ENCODE peak calls at places on chromosomes 1 and 21, in five cellular contexts. S, O, P, T and Y are unnamed samples.
A peak's percentile ranks its signal among the peaks of the same experiment; 100 is the strongest.

GRCh38 chr1:1889847-1890505 is 911 bp downstream of the GNB1 start:
- DNase-seq in S (peak; percentile 56), O (no peak), P (peak; percentile 45), T (peak; percentile 41), Y (peak; percentile 97)

GRCh38 chr1:6507037-6507428 is 15.6 kb upstream of the PLEKHG5 start:
- DNase-seq in S (no peak), O (no peak), P (no peak), T (no peak), Y (no peak)

GRCh38 chr1:170247751-170248521 is 102.2 kb downstream of the NTMT2 start:
- DNase-seq in S (peak; percentile 29), O (no peak), P (peak; percentile 10), T (no peak), Y (peak; percentile 69)

GRCh38 chr1:160653620-160654016 is 6.8 kb upstream of the SLAMF1 start:
- DNase-seq in S (no peak), O (no peak), P (no peak), T (no peak), Y (no peak)

GRCh38 chr1:24540051-24540905 is 15.6 kb upstream of the NCMAP start:
- DNase-seq in S (no peak), O (no peak), P (no peak), T (no peak), Y (no peak)

GRCh38 chr1:9224664-9225410 is 9.7 kb upstream of the H6PD start:
- DNase-seq in S (no peak), O (no peak), P (no peak), T (no peak), Y (no peak)

GRCh38 chr1:117696567-117696966 is 90.7 kb downstream of the TENT5C start:
- DNase-seq in S (peak; percentile 86), O (no peak), P (no peak), T (no peak), Y (no peak)

GRCh38 chr1:115337633-115338456 is at the start of gene NGF:
- DNase-seq in S (peak; percentile 80), O (no peak), P (no peak), T (peak; percentile 31), Y (peak; percentile 99)

GRCh38 chr1:238123201-238123600 is 232.5 kb upstream of the ZP4 start:
- DNase-seq in S (no peak), O (no peak), P (no peak), T (no peak), Y (no peak)

GRCh38 chr1:87334351-87335174 is 5.9 kb downstream of the LMO4 start:
- DNase-seq in S (peak; percentile 39), O (no peak), P (peak; percentile 64), T (peak; percentile 24), Y (peak; percentile 69)

GRCh38 chr1:186882372-186883134 is 53.8 kb downstream of the PLA2G4A start:
- DNase-seq in S (peak; percentile 29), O (no peak), P (no peak), T (no peak), Y (no peak)

GRCh38 chr1:94737124-94737998 is 82.8 kb upstream of the SLC44A3 start:
- DNase-seq in S (peak; percentile 49), O (no peak), P (no peak), T (no peak), Y (no peak)

GRCh38 chr1:206809504-206810084 is 37.3 kb upstream of the IL10 start:
- DNase-seq in S (peak; percentile 35), O (peak; percentile 23), P (peak; percentile 84), T (peak; percentile 38), Y (peak; percentile 5)

GRCh38 chr1:151314137-151314875 is 12.9 kb downstream of the PI4KB start:
- DNase-seq in S (peak; percentile 88), O (no peak), P (no peak), T (peak; percentile 52), Y (peak; percentile 94)

GRCh38 chr1:240967070-240967724 is 355.2 kb upstream of the GREM2 start:
- DNase-seq in S (no peak), O (no peak), P (no peak), T (no peak), Y (no peak)

GRCh38 chr1:231091853-231092301 is 51.8 kb upstream of the FAM89A start:
- DNase-seq in S (no peak), O (peak; percentile 48), P (peak; percentile 36), T (peak; percentile 6), Y (peak; percentile 73)

GRCh38 chr21:31191553-31191952 is 152.5 kb downstream of the TIAM1 start:
- DNase-seq in S (no peak), O (no peak), P (no peak), T (no peak), Y (peak; percentile 60)

GRCh38 chr21:31196724-31197123 is 147.3 kb downstream of the TIAM1 start:
- DNase-seq in S (no peak), O (no peak), P (no peak), T (no peak), Y (no peak)

GRCh38 chr21:31193761-31194160 is 150.3 kb downstream of the TIAM1 start:
- DNase-seq in S (no peak), O (no peak), P (no peak), T (no peak), Y (no peak)

GRCh38 chr21:31195334-31196015 is 148.6 kb downstream of the TIAM1 start:
- DNase-seq in S (no peak), O (no peak), P (no peak), T (no peak), Y (no peak)

DNA sequence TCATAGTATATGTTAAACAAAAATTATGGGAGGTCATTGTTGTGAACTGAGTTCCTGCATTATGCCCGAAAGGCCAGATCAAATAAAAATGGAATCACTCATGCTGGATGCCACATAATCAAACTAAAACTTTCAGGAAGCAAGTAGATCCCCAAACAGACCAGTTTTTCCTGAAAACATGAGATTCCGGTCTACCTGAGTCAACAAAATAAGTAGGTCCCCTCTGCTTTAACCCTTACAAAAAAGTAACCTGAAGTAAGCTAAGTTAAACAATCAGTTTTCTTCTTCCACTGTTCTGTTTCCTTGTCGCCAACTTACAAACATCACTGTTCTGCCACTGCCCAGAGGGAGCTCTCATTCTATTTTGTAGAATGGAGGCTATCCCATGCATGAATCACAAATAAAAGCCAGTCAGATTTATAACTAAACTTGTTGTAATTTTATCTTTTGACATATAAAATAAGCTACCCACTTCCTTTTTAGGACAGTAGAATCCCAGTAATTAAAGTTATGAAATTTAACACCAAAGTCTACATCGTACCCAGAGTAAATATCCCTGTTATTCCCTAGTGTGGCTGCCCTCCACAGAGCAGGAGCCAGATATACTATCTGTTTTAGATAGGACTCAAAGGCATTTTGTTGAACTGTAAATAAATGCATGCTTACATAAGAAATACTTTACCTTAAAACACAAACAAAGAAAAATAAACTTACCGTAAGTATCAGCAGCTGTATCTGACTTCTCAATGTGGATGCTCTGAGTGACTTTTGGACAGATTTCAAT is 149.4 kb downstream of the TIAM1 start:
- DNase-seq in S (no peak), O (no peak), P (no peak), T (no peak), Y (no peak)
- H3K4me1 ChIP-seq in S (no peaks in the 10 kb centered on the region), O (peaks cover 2% of the 10 kb centered on the region), P (no peaks in the 10 kb centered on the region), T (no peaks in the 10 kb centered on the region), Y (peaks cover 8% of the 10 kb centered on the region)

GRCh38 chr1:84000196-84000885 is 1.4 kb upstream of the TTLL7 start:
- DNase-seq in S (no peak), O (no peak), P (no peak), T (no peak), Y (no peak)

GRCh38 chr1:83998205-83998598 is 730 bp downstream of the TTLL7 start:
- DNase-seq in S (peak; percentile 50), O (no peak), P (no peak), T (peak; percentile 4), Y (no peak)

GRCh38 chr1:83999316-83999819 is 436 bp upstream of the TTLL7 start:
- DNase-seq in S (peak; percentile 75), O (peak; percentile 80), P (peak; percentile 68), T (no peak), Y (peak; percentile 92)

GRCh38 chr1:83996621-83997020 is 2.3 kb downstream of the TTLL7 start:
- DNase-seq in S (peak; percentile 88), O (no peak), P (no peak), T (no peak), Y (peak; percentile 86)

DNA sequence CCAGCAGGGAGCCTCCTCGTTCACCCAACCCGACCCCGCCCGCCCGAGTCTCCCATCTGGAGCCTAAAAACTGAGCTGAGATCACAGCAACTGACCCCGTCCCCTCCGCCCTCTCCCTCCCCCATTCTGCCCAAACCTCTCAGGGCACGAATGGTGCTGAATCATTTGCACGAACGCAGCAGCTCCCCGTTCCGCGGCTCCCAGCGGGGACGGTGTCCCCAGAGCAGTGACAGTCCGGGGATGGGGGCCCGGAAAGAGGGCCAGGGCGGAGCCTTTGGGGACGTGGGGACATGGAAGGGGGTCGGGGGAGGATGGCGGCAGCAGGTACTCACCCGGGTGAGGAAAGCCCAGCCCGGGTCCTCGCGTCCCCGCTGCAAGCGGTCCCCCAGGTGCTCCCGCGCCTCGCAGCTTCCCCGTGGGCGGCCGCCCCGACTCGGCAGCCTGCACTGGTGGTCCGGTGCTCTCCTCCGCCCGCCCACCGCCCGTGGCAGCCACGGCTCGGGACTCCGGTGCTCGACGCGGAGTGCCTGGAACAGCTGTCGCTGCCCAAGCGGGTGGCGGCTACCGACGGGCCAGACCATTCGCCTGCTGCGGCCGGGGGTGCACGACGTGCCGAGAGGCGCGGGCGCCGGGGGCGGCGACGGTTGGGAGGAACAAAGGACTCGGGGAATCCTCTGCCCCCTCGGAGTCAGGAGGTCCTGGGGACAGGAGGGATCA is at the start of gene TTLL7:
- DNase-seq in S (peak; percentile 73), O (no peak), P (peak; percentile 57), T (peak; percentile 76), Y (peak; percentile 91)
- H2AFZ ChIP-seq in S (peak within 1 kb of the TSS; percentile 84), O (peak within 1 kb of the TSS; percentile 97), P (peak within 1 kb of the TSS; percentile 53), T (peak within 1 kb of the TSS; percentile 99), Y (peak within 1 kb of the TSS; percentile 88)

DNA sequence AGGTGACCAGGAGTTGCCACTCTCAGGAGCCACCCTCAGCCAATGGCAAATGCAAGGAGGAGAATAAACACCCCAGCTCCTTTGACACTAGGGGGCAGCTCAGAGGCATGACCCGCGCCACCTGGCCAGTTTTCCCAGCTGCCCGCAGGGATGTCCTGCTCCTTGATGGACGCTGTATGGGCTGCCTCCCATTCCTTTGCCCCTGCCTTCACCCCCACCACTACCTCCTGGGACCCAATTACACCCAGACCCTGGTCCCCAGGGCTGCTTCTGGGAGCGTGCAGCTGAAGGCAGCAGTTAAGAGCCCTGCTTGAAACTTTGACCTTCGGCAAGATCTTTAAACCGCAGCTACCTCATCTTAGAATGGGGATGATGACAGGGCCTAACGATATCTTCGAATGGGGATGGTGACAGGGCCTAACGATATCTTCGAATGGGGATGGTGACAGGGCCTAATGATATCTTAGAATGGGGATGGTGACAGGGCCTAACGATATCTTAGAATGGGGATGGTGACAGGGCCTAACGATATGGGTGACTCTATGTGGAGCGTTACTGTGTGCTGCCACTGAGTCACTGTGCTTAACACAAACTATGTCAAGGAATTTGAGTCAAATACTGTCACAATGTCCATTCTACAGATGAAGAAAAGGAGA is 163.0 kb upstream of the KAZN start:
- DNase-seq in S (no peak), O (no peak), P (no peak), T (no peak), Y (no peak)
- TF ChIP-seq CTCF in S (no peak), O (peak; percentile 56), P (no peak), T (peak; percentile 12), Y (peak; percentile 21)

GRCh38 chr1:225465793-225466517 is 38.1 kb upstream of the LBR start:
- DNase-seq in S (no peak), O (no peak), P (no peak), T (no peak), Y (no peak)

GRCh38 chr1:225462714-225463574 is 35.1 kb upstream of the LBR start:
- DNase-seq in S (no peak), O (no peak), P (no peak), T (no peak), Y (no peak)

GRCh38 chr1:225467193-225468020 is 39.6 kb upstream of the LBR start:
- DNase-seq in S (no peak), O (no peak), P (peak; percentile 91), T (no peak), Y (peak; percentile 85)

GRCh38 chr1:225466848-225467192 is 39.0 kb upstream of the LBR start:
- DNase-seq in S (no peak), O (no peak), P (no peak), T (no peak), Y (no peak)

GRCh38 chr1:225464851-225465792 is 37.3 kb upstream of the LBR start:
- DNase-seq in S (no peak), O (no peak), P (no peak), T (peak; percentile 66), Y (peak; percentile 74)
- H3K4me1 ChIP-seq in S (peaks cover 10% of the 10 kb centered on the region), O (peaks cover 31% of the 10 kb centered on the region), P (peaks cover 11% of the 10 kb centered on the region), T (peaks cover 18% of the 10 kb centered on the region), Y (peaks cover 22% of the 10 kb centered on the region)